ENCODE peak calls at places on chromosomes 16 and 17, in six cellular contexts. M is KBM-7; B is stimulated activated CD8-positive, alpha-beta memory T cell treated with anti-CD3 and anti-CD28 coated beads, Interleukin-4, amount 100 ng/mL, for 1 hour; K is EH; F is activated CD8-positive, alpha-beta memory T cell treated with anti-CD3 and anti-CD28 coated beads for 4 hours; T is endothelial cell. C is an unnamed sample.
A peak's percentile ranks its signal among the peaks of the same experiment; 100 is the strongest.

GRCh38 chr16:67697813-67698212 is 21.3 kb downstream of the GFOD2 start:
- DNase-seq in F (no peak), K (no peak), M (no peak), B (no peak), T (no peak), C (no peak)

GRCh38 chr17:12116143-12116542 is 95.5 kb downstream of the MAP2K4 start:
- DNase-seq in M (no peak), K (no peak), T (no peak), B (no peak), F (no peak), C (no peak)

GRCh38 chr16:58243528-58244004 is 45.7 kb upstream of the CSNK2A2 start:
- DNase-seq in B (no peak), F (no peak), M (no peak), T (no peak), K (no peak), C (no peak)

GRCh38 chr17:72422505-72423285 is 301.9 kb downstream of the SOX9 start:
- DNase-seq in B (no peak), T (no peak), F (no peak), K (peak; percentile 100), M (no peak), C (no peak)

GRCh38 chr16:77273815-77274214 is 74.6 kb downstream of the SYCE1L start:
- DNase-seq in B (no peak), K (no peak), M (no peak), F (no peak), T (no peak), C (no peak)

GRCh38 chr17:45653616-45654015 is 130.5 kb upstream of the CRHR1 start:
- DNase-seq in B (no peak), M (no peak), K (no peak), T (no peak), F (no peak), C (no peak)

GRCh38 chr17:40025991-40026815 is 11.0 kb downstream of the CSF3 start:
- DNase-seq in F (no peak), B (no peak), M (no peak), K (peak; percentile 35), T (no peak), C (peak; percentile 18)

GRCh38 chr16:51237861-51238378 is 86.8 kb upstream of the SALL1 start:
- DNase-seq in F (no peak), K (no peak), B (no peak), T (no peak), M (no peak), C (peak; percentile 32)

GRCh38 chr16:28910046-28911031 is 14.7 kb downstream of the RABEP2 start:
- DNase-seq in F (no peak), K (no peak), B (no peak), T (no peak), M (no peak), C (peak; percentile 53)

GRCh38 chr16:11491524-11491923 is 95.2 kb downstream of the LITAF start:
- DNase-seq in T (no peak), F (no peak), B (no peak), M (no peak), K (no peak), C (no peak)

GRCh38 chr17:75205037-75205792 is at the start of gene NUP85:
- DNase-seq in M (peak; percentile 96), T (peak; percentile 97), K (peak; percentile 95), B (peak; percentile 86), F (peak; percentile 81), C (peak; percentile 100)

GRCh38 chr17:56593741-56594527 is 435 bp downstream of the NOG start:
- DNase-seq in B (no peak), M (peak; percentile 79), F (no peak), K (peak; percentile 83), T (peak; percentile 64), C (peak; percentile 81)

GRCh38 chr17:49647256-49647585 is 30.7 kb downstream of the SPOP start:
- DNase-seq in B (no peak), K (no peak), M (no peak), F (no peak), T (no peak), C (no peak)